ENCODE peak calls at places on chromosomes 16 and 17, in five cellular contexts. E, I, W, U and H are unnamed samples.
A peak's percentile ranks its signal among the peaks of the same experiment; 100 is the strongest.

GRCh38 chr16:89407282-89407924 is 83.0 kb downstream of the ANKRD11 start:
- DNase-seq in I (no peak), E (no peak), U (no peak), W (no peak), H (peak; percentile 47)

GRCh38 chr17:80035937-80036714 is at the start of gene CCDC40:
- DNase-seq in E (peak; percentile 59), I (peak; percentile 84), U (no peak), W (peak; percentile 61), H (peak; percentile 46)

GRCh38 chr16:73390936-73391335 is 343.0 kb upstream of the ZFHX3 start:
- DNase-seq in U (peak; percentile 88), E (peak; percentile 31), W (no peak), I (no peak), H (no peak)

GRCh38 chr16:83615553-83615952 is 192.2 kb upstream of the HSBP1 start:
- DNase-seq in U (no peak), E (peak; percentile 48), I (no peak), W (no peak), H (no peak)

GRCh38 chr17:59361386-59361785 is 29.9 kb downstream of the YPEL2 start:
- DNase-seq in U (peak; percentile 91), W (no peak), I (peak; percentile 25), E (peak; percentile 81), H (no peak)

GRCh38 chr16:88455610-88456355 is 2.7 kb downstream of the ZFPM1 start:
- DNase-seq in I (peak; percentile 62), W (peak; percentile 68), E (peak; percentile 43), U (no peak), H (peak; percentile 69)

GRCh38 chr16:29757950-29758466 is 12.2 kb upstream of the C16orf54 start:
- DNase-seq in I (no peak), E (peak; percentile 77), W (no peak), U (peak; percentile 59), H (no peak)

GRCh38 chr17:79952915-79953314 is 82.8 kb downstream of the TBC1D16 start:
- DNase-seq in E (no peak), W (no peak), I (no peak), U (no peak), H (no peak)

GRCh38 chr17:6476834-6477210 is 32.6 kb downstream of the PIMREG start:
- DNase-seq in W (no peak), E (no peak), I (no peak), U (no peak), H (no peak)

GRCh38 chr17:33142703-33143299 is 150.3 kb downstream of the ASIC2 start:
- DNase-seq in E (peak; percentile 24), U (no peak), W (no peak), I (peak; percentile 38), H (peak; percentile 8)

GRCh38 chr17:63474174-63474913 is 2.5 kb upstream of the ACE start:
- DNase-seq in E (no peak), U (no peak), W (no peak), I (no peak), H (no peak)

GRCh38 chr16:67349172-67349571 is 22.6 kb downstream of the LRRC36 start:
- DNase-seq in U (no peak), W (no peak), E (peak; percentile 44), I (peak; percentile 41), H (peak; percentile 39)

GRCh38 chr17:78541488-78542237 is 35.5 kb downstream of the DNAH17 start:
- DNase-seq in I (peak; percentile 95), E (no peak), W (no peak), U (no peak), H (no peak)

GRCh38 chr17:40307001-40307690 is 1.8 kb upstream of the RARA start:
- DNase-seq in W (no peak), E (no peak), I (no peak), U (no peak), H (no peak)

GRCh38 chr17:40450175-40450574 is 6.9 kb downstream of the IGFBP4 start:
- DNase-seq in U (no peak), W (no peak), E (peak; percentile 45), I (peak; percentile 87), H (no peak)

GRCh38 chr17:81367171-81367570 is 28.1 kb upstream of the BAHCC1 start:
- DNase-seq in E (no peak), W (no peak), U (no peak), I (no peak), H (no peak)

GRCh38 chr17:43769859-43770258 is 8.9 kb downstream of the DUSP3 start:
- DNase-seq in W (no peak), U (no peak), E (no peak), I (no peak), H (no peak)

GRCh38 chr17:63431618-63431938 is 14.5 kb downstream of the CYB561 start:
- DNase-seq in I (no peak), W (no peak), E (no peak), U (no peak), H (no peak)

GRCh38 chr16:59878479-59878878 is 1144.4 kb upstream of the GOT2 start:
- DNase-seq in U (no peak), E (peak; percentile 4), I (peak; percentile 89), W (no peak), H (no peak)

GRCh38 chr17:32746698-32747097 is 130.2 kb downstream of the MYO1D start:
- DNase-seq in I (no peak), U (peak; percentile 23), W (no peak), E (peak; percentile 45), H (no peak)

GRCh38 chr17:63999680-64000531 is 1.8 kb downstream of the PRR29 start:
- DNase-seq in U (no peak), I (no peak), E (no peak), W (no peak), H (no peak)

GRCh38 chr17:56074366-56074765 is 78.9 kb upstream of the ANKFN1 start:
- DNase-seq in I (no peak), W (no peak), E (no peak), U (no peak), H (no peak)

GRCh38 chr17:61808442-61808841 is 54.9 kb downstream of the BRIP1 start:
- DNase-seq in I (no peak), E (no peak), U (no peak), W (no peak), H (no peak)

GRCh38 chr16:27406729-27407128 is 4.8 kb downstream of the IL21R start:
- DNase-seq in U (no peak), I (no peak), W (no peak), E (no peak), H (no peak)

DNA sequence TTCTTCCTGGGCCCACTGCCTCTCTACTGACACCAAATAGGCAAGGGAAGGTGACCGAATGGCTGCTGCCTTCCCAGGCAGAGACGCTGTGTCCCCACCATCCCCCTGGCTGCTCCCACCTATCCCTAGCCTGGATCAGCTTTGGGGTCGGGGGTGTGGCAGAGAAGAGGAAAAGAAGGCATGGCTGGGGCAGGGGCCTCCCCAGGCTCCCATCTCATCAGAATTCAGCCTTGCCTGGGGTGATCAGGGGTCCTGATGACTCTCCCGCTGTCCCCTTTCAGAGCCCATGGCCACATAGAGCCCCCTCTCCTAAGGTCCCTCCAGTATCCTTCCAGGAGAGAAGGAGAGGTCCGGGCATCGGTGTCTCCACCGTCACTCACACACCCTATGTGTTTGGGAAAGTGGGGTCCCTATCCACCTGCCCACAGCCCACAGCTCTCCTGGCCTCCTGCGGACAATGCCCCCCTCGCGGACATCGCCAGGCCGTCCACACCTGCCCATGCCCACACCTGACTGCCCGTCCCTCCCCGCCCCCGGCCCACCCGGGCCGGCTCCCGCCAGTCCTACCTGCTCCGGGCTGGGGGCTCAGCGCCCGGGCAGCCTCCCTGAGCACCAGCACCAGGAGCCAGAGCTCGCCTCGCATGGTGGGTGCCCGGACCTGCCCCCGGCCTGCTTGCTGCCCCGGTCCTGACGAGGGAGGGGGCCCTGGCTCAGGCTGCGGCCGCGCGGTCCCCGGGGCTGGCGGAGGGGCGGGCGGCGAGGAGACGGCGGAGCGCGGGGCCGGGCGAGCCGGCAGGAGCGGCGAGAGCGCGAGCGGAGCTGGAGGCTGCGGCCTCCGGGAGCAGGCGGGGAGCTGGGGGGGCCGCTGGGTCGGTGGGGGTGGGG is at the start of gene PLXDC1:
- DNase-seq in E (no peak), W (no peak), U (no peak), I (no peak), H (no peak)
- H3K4me3 ChIP-seq in E (peak within 1 kb of the TSS; percentile 42), W (peak within 1 kb of the TSS; percentile 90), U (peak within 1 kb of the TSS; percentile 67), I (peak within 1 kb of the TSS; percentile 89), H (peak within 1 kb of the TSS; percentile 74)

GRCh38 chr17:41523787-41524186 is 4.3 kb downstream of the KRT19 start:
- DNase-seq in U (no peak), W (no peak), I (no peak), E (no peak), H (no peak)

GRCh38 chr17:41521574-41522261 is 3.0 kb upstream of the KRT15 start:
- DNase-seq in W (no peak), I (peak; percentile 83), E (peak; percentile 91), U (peak; percentile 44), H (no peak)

GRCh38 chr17:41520821-41521521 is 2.3 kb upstream of the KRT15 start:
- DNase-seq in W (no peak), E (no peak), U (no peak), I (no peak), H (no peak)

GRCh38 chr17:41523225-41523593 is 4.5 kb upstream of the KRT15 start:
- DNase-seq in E (no peak), W (no peak), U (no peak), I (no peak), H (no peak)

GRCh38 chr17:41522301-41523224 is 3.9 kb upstream of the KRT15 start:
- DNase-seq in I (no peak), W (no peak), E (no peak), U (no peak), H (no peak)
- H3K4me3 ChIP-seq in I (no peak overlapping the region), W (no peak overlapping the region), E (no peak overlapping the region), U (no peak overlapping the region), H (no peak overlapping the region)

DNA sequence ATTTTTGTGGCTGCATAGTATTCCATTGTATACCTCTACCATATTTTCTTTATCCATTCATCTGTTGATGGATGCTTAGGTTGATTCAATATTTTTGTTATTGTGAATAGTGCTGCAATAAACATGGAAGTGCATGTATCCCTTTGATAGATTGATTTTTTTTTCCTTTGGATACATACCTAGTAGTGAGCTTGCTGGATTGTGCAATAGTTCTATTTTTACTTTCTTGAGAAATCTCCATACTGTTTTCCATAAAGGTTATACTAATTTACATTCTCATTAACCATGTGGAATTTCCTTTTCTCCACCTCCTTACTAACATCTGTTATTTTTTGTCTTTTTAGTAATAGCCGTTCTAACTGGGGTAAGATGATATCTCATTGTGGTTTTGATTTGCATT is 124.6 kb upstream of the TOX3 start:
- DNase-seq in U (no peak), W (no peak), I (no peak), E (no peak), H (no peak)
- H3K4me3 ChIP-seq in U (no peak overlapping the region), W (no peak overlapping the region), I (no peak overlapping the region), E (no peak overlapping the region), H (no peak overlapping the region)

GRCh38 chr17:37741334-37742113 is 3.3 kb downstream of the HNF1B start:
- DNase-seq in E (no peak), U (no peak), I (no peak), W (no peak), H (no peak)

GRCh38 chr17:37742762-37743611 is 1.9 kb downstream of the HNF1B start:
- DNase-seq in E (no peak), U (no peak), I (peak; percentile 69), W (no peak), H (no peak)

GRCh38 chr17:37743612-37743874 is 1.3 kb downstream of the HNF1B start:
- DNase-seq in E (no peak), W (no peak), U (no peak), I (peak; percentile 88), H (no peak)

GRCh38 chr17:37740861-37741260 is 4.0 kb downstream of the HNF1B start:
- DNase-seq in E (no peak), U (no peak), W (no peak), I (no peak), H (no peak)

GRCh38 chr17:37742114-37742761 is 2.6 kb downstream of the HNF1B start:
- DNase-seq in I (peak; percentile 59), E (peak; percentile 20), U (no peak), W (no peak), H (no peak)
- H3K4me3 ChIP-seq in I (peak overlapping the region; percentile 67), E (peak overlapping the region; percentile 54), U (peak overlapping the region; percentile 20), W (peak overlapping the region; percentile 32), H (no peak overlapping the region)

GRCh38 chr17:37743875-37744632 is 805 bp downstream of the HNF1B start:
- DNase-seq in E (no peak), U (no peak), W (no peak), I (peak; percentile 82), H (no peak)
- H3K4me3 ChIP-seq in E (no peak overlapping the region), U (no peak overlapping the region), W (peak overlapping the region; percentile 37), I (peak overlapping the region; percentile 67), H (no peak overlapping the region)